ENCODE peak calls at places on chromosomes 5 and 9, in six cellular contexts. One of them, this sample, is unnamed.
A peak's percentile ranks its signal among the peaks of the same experiment; 100 is the strongest.

GRCh38 chr9:121198512-121199042 is 3.1 kb downstream of the RAB14 start:
- DNase-seq in colonic mucosa: no peak
- DNase-seq in heart left ventricle: no peak
- DNase-seq in GM12878: no peak
- DNase-seq in effector memory CD4-positive, alpha-beta T cell: no peak
- DNase-seq in DND-41: no peak
- DNase-seq in this sample: no peak

GRCh38 chr9:100700689-100701318 is 122.9 kb downstream of the CAVIN4 start:
- DNase-seq in DND-41: peak; percentile 13
- DNase-seq in effector memory CD4-positive, alpha-beta T cell: no peak
- DNase-seq in colonic mucosa: no peak
- DNase-seq in GM12878: no peak
- DNase-seq in heart left ventricle: no peak
- DNase-seq in this sample: peak; percentile 40

GRCh38 chr5:110376281-110376916 is 350.1 kb downstream of the TMEM232 start:
- DNase-seq in GM12878: no peak
- DNase-seq in effector memory CD4-positive, alpha-beta T cell: no peak
- DNase-seq in colonic mucosa: no peak
- DNase-seq in DND-41: no peak
- DNase-seq in heart left ventricle: no peak
- DNase-seq in this sample: no peak

GRCh38 chr9:13718086-13718485 is 438.6 kb upstream of the MPDZ start:
- DNase-seq in GM12878: no peak
- DNase-seq in DND-41: no peak
- DNase-seq in heart left ventricle: no peak
- DNase-seq in colonic mucosa: no peak
- DNase-seq in effector memory CD4-positive, alpha-beta T cell: no peak
- DNase-seq in this sample: peak; percentile 2

GRCh38 chr9:112115955-112116354 is 59.1 kb downstream of the SUSD1 start:
- DNase-seq in effector memory CD4-positive, alpha-beta T cell: no peak
- DNase-seq in GM12878: no peak
- DNase-seq in colonic mucosa: peak; percentile 9
- DNase-seq in DND-41: no peak
- DNase-seq in heart left ventricle: no peak
- DNase-seq in this sample: no peak

GRCh38 chr5:41835625-41836024 is 34.6 kb downstream of the OXCT1 start:
- DNase-seq in GM12878: no peak
- DNase-seq in effector memory CD4-positive, alpha-beta T cell: no peak
- DNase-seq in DND-41: no peak
- DNase-seq in heart left ventricle: peak; percentile 64
- DNase-seq in colonic mucosa: no peak
- DNase-seq in this sample: no peak

GRCh38 chr9:121776739-121777637 is 125.6 kb downstream of the DAB2IP start:
- DNase-seq in colonic mucosa: no peak
- DNase-seq in GM12878: no peak
- DNase-seq in heart left ventricle: no peak
- DNase-seq in effector memory CD4-positive, alpha-beta T cell: no peak
- DNase-seq in DND-41: no peak
- DNase-seq in this sample: no peak

GRCh38 chr9:95025213-95026170 is 292.0 kb downstream of the FANCC start:
- DNase-seq in heart left ventricle: peak; percentile 75
- DNase-seq in GM12878: no peak
- DNase-seq in DND-41: no peak
- DNase-seq in colonic mucosa: peak; percentile 61
- DNase-seq in effector memory CD4-positive, alpha-beta T cell: no peak
- DNase-seq in this sample: no peak

GRCh38 chr5:77866198-77866597 is 90.1 kb upstream of the TBCA start:
- DNase-seq in DND-41: no peak
- DNase-seq in colonic mucosa: no peak
- DNase-seq in effector memory CD4-positive, alpha-beta T cell: no peak
- DNase-seq in heart left ventricle: no peak
- DNase-seq in GM12878: no peak
- DNase-seq in this sample: no peak

GRCh38 chr5:124527220-124527991 is 219.0 kb downstream of the ZNF608 start:
- DNase-seq in GM12878: no peak
- DNase-seq in effector memory CD4-positive, alpha-beta T cell: no peak
- DNase-seq in colonic mucosa: peak; percentile 59
- DNase-seq in heart left ventricle: no peak
- DNase-seq in DND-41: no peak
- DNase-seq in this sample: no peak

GRCh38 chr9:38408719-38409118 is 15.5 kb downstream of the IGFBPL1 start:
- DNase-seq in heart left ventricle: no peak
- DNase-seq in effector memory CD4-positive, alpha-beta T cell: no peak
- DNase-seq in colonic mucosa: no peak
- DNase-seq in GM12878: no peak
- DNase-seq in DND-41: no peak
- DNase-seq in this sample: no peak

GRCh38 chr5:133967715-133968056 is 739 bp downstream of the C5orf15 start:
- DNase-seq in GM12878: no peak
- DNase-seq in colonic mucosa: peak; percentile 35
- DNase-seq in heart left ventricle: no peak
- DNase-seq in DND-41: no peak
- DNase-seq in effector memory CD4-positive, alpha-beta T cell: no peak
- DNase-seq in this sample: no peak

GRCh38 chr5:156383510-156383909 is 56.5 kb downstream of the SGCD start:
- DNase-seq in DND-41: no peak
- DNase-seq in heart left ventricle: no peak
- DNase-seq in GM12878: no peak
- DNase-seq in colonic mucosa: no peak
- DNase-seq in effector memory CD4-positive, alpha-beta T cell: no peak
- DNase-seq in this sample: no peak
- H3K4me3 ChIP-seq in DND-41: no peak overlapping the region
- H3K4me3 ChIP-seq in heart left ventricle: no peak overlapping the region
- H3K4me3 ChIP-seq in GM12878: no peak overlapping the region
- H3K4me3 ChIP-seq in colonic mucosa: no peak overlapping the region
- H3K4me3 ChIP-seq in effector memory CD4-positive, alpha-beta T cell: no peak overlapping the region
- H3K4me3 ChIP-seq in this sample: no peak overlapping the region

GRCh38 chr5:138903113-138903789 is 28.1 kb upstream of the LRRTM2 start:
- DNase-seq in colonic mucosa: peak; percentile 34
- DNase-seq in DND-41: no peak
- DNase-seq in heart left ventricle: no peak
- DNase-seq in effector memory CD4-positive, alpha-beta T cell: no peak
- DNase-seq in GM12878: no peak
- DNase-seq in this sample: no peak

GRCh38 chr5:138901716-138902115 is 26.6 kb upstream of the LRRTM2 start:
- DNase-seq in effector memory CD4-positive, alpha-beta T cell: no peak
- DNase-seq in heart left ventricle: no peak
- DNase-seq in DND-41: no peak
- DNase-seq in GM12878: no peak
- DNase-seq in colonic mucosa: no peak
- DNase-seq in this sample: no peak

GRCh38 chr5:138898336-138898735 is 23.2 kb upstream of the LRRTM2 start:
- DNase-seq in effector memory CD4-positive, alpha-beta T cell: no peak
- DNase-seq in GM12878: no peak
- DNase-seq in colonic mucosa: no peak
- DNase-seq in heart left ventricle: no peak
- DNase-seq in DND-41: no peak
- DNase-seq in this sample: no peak

GRCh38 chr5:138898742-138899141 is 23.6 kb upstream of the LRRTM2 start:
- DNase-seq in GM12878: no peak
- DNase-seq in colonic mucosa: no peak
- DNase-seq in effector memory CD4-positive, alpha-beta T cell: no peak
- DNase-seq in heart left ventricle: no peak
- DNase-seq in DND-41: no peak
- DNase-seq in this sample: no peak

GRCh38 chr5:138900281-138900965 is 25.3 kb upstream of the LRRTM2 start:
- DNase-seq in effector memory CD4-positive, alpha-beta T cell: no peak
- DNase-seq in colonic mucosa: no peak
- DNase-seq in DND-41: peak; percentile 57
- DNase-seq in GM12878: no peak
- DNase-seq in heart left ventricle: no peak
- DNase-seq in this sample: peak; percentile 5
- H3K4me3 ChIP-seq in effector memory CD4-positive, alpha-beta T cell: no peak overlapping the region
- H3K4me3 ChIP-seq in colonic mucosa: no peak overlapping the region
- H3K4me3 ChIP-seq in DND-41: no peak overlapping the region
- H3K4me3 ChIP-seq in GM12878: no peak overlapping the region
- H3K4me3 ChIP-seq in heart left ventricle: no peak overlapping the region
- H3K4me3 ChIP-seq in this sample: no peak overlapping the region

DNA sequence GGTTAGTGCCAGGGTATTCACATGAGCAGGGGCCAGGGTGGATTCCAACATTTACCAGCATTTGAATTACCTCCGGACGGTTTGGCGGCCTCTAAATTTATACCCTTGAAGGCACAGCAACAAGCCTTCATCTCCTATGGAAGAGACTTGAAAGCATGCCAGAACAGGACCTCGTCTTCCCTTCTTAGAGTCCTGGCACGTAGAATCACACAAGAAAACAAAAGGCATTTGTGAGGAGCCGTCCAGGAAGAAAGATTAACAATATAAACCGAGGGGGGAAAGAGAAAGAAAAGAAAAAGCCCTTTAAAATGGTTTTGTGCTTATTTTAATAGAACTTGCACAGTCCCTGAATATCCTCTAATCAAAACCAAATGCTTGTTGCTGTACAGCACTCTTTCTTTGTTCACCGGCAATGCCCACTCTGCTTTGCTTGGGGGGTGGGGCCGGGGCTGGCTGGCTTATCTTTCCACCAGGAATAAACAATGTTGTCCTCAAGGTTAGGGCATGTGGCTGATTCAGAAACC is 575.8 kb upstream of the ZNF462 start:
- DNase-seq in effector memory CD4-positive, alpha-beta T cell: no peak
- DNase-seq in colonic mucosa: no peak
- DNase-seq in heart left ventricle: no peak
- DNase-seq in DND-41: no peak
- DNase-seq in GM12878: no peak
- DNase-seq in this sample: no peak
- H3K4me3 ChIP-seq in effector memory CD4-positive, alpha-beta T cell: no peak overlapping the region
- H3K4me3 ChIP-seq in colonic mucosa: no peak overlapping the region
- H3K4me3 ChIP-seq in heart left ventricle: peak overlapping the region; percentile 35
- H3K4me3 ChIP-seq in DND-41: no peak overlapping the region
- H3K4me3 ChIP-seq in GM12878: no peak overlapping the region
- H3K4me3 ChIP-seq in this sample: no peak overlapping the region

GRCh38 chr9:130861372-130862180 is 26.5 kb downstream of the ABL1 start:
- DNase-seq in GM12878: no peak
- DNase-seq in effector memory CD4-positive, alpha-beta T cell: no peak
- DNase-seq in colonic mucosa: no peak
- DNase-seq in DND-41: no peak
- DNase-seq in heart left ventricle: no peak
- DNase-seq in this sample: no peak
- H3K4me3 ChIP-seq in GM12878: no peak overlapping the region
- H3K4me3 ChIP-seq in effector memory CD4-positive, alpha-beta T cell: no peak overlapping the region
- H3K4me3 ChIP-seq in colonic mucosa: no peak overlapping the region
- H3K4me3 ChIP-seq in DND-41: no peak overlapping the region
- H3K4me3 ChIP-seq in heart left ventricle: no peak overlapping the region
- H3K4me3 ChIP-seq in this sample: no peak overlapping the region

GRCh38 chr5:51383494-51384081 is 340 bp downstream of the ISL1 start:
- DNase-seq in GM12878: no peak
- DNase-seq in heart left ventricle: no peak
- DNase-seq in effector memory CD4-positive, alpha-beta T cell: no peak
- DNase-seq in colonic mucosa: no peak
- DNase-seq in DND-41: no peak
- DNase-seq in this sample: no peak
- H3K4me3 ChIP-seq in GM12878: no peak overlapping the region
- H3K4me3 ChIP-seq in heart left ventricle: peak overlapping the region; percentile 43
- H3K4me3 ChIP-seq in effector memory CD4-positive, alpha-beta T cell: no peak overlapping the region
- H3K4me3 ChIP-seq in colonic mucosa: peak overlapping the region; percentile 39
- H3K4me3 ChIP-seq in DND-41: no peak overlapping the region
- H3K4me3 ChIP-seq in this sample: no peak overlapping the region

GRCh38 chr9:134648701-134649525 is 7.3 kb downstream of the COL5A1 start:
- DNase-seq in heart left ventricle: peak; percentile 22
- DNase-seq in DND-41: no peak
- DNase-seq in effector memory CD4-positive, alpha-beta T cell: no peak
- DNase-seq in colonic mucosa: no peak
- DNase-seq in GM12878: no peak
- DNase-seq in this sample: no peak
- H3K4me3 ChIP-seq in heart left ventricle: no peak overlapping the region
- H3K4me3 ChIP-seq in DND-41: no peak overlapping the region
- H3K4me3 ChIP-seq in effector memory CD4-positive, alpha-beta T cell: no peak overlapping the region
- H3K4me3 ChIP-seq in colonic mucosa: no peak overlapping the region
- H3K4me3 ChIP-seq in GM12878: no peak overlapping the region
- H3K4me3 ChIP-seq in this sample: no peak overlapping the region

GRCh38 chr9:71446081-71446480 is 322.2 kb downstream of the CEMIP2 start:
- DNase-seq in GM12878: no peak
- DNase-seq in colonic mucosa: no peak
- DNase-seq in effector memory CD4-positive, alpha-beta T cell: no peak
- DNase-seq in heart left ventricle: no peak
- DNase-seq in DND-41: no peak
- DNase-seq in this sample: no peak
- H3K4me3 ChIP-seq in GM12878: no peak overlapping the region
- H3K4me3 ChIP-seq in colonic mucosa: peak overlapping the region; percentile 49
- H3K4me3 ChIP-seq in effector memory CD4-positive, alpha-beta T cell: no peak overlapping the region
- H3K4me3 ChIP-seq in heart left ventricle: no peak overlapping the region
- H3K4me3 ChIP-seq in DND-41: no peak overlapping the region
- H3K4me3 ChIP-seq in this sample: no peak overlapping the region